ENCODE peak calls at places on chromosome 17, in six cellular contexts. S, K, U, T, R and C are unnamed samples.

GRCh38 chr17:40938981-40939380 is 1.5 kb upstream of the KRT23 start:
- DNase-seq in K (no peak), U (no peak), T (no peak), S (no peak), R (no peak), C (no peak)

GRCh38 chr17:50570516-50570915 is 10.0 kb downstream of the CACNA1G start:
- DNase-seq in S (no peak), T (no peak), K (no peak), U (no peak), R (no peak), C (no peak)

GRCh38 chr17:37643829-37644228 is 583 bp upstream of the DDX52 start:
- DNase-seq in R (no peak), T (no peak), S (peak; percentile 6), K (no peak), U (no peak), C (no peak)

GRCh38 chr17:41906465-41907184 is 12.1 kb downstream of the ACLY start:
- DNase-seq in U (no peak), K (no peak), S (no peak), R (no peak), T (no peak), C (no peak)

GRCh38 chr17:82217120-82217529 is 4.5 kb upstream of the CCDC57 start:
- DNase-seq in U (no peak), R (no peak), S (no peak), T (no peak), K (peak; percentile 68), C (no peak)

GRCh38 chr17:43003542-43004172 is 2.9 kb upstream of the IFI35 start:
- DNase-seq in K (peak; percentile 34), T (no peak), S (peak; percentile 46), U (no peak), R (no peak), C (no peak)

GRCh38 chr17:63675607-63676539 is 24.1 kb downstream of the LIMD2 start:
- DNase-seq in R (no peak), S (peak; percentile 85), T (no peak), U (no peak), K (peak; percentile 94), C (no peak)

GRCh38 chr17:40313660-40314556 is 4.9 kb downstream of the RARA start:
- DNase-seq in S (no peak), T (no peak), U (no peak), R (peak; percentile 57), K (no peak), C (no peak)

GRCh38 chr17:77487677-77488530 is 347.1 kb downstream of the SEC14L1 start:
- DNase-seq in U (no peak), R (no peak), T (no peak), S (no peak), K (no peak), C (no peak)

GRCh38 chr17:81341347-81342061 is 46.4 kb upstream of the SLC38A10 start:
- DNase-seq in U (no peak), S (no peak), R (no peak), T (no peak), K (no peak), C (no peak)

GRCh38 chr17:18949566-18949965 is 2.4 kb upstream of the SLC5A10 start:
- DNase-seq in U (no peak), S (no peak), K (no peak), T (no peak), R (no peak), C (no peak)

GRCh38 chr17:66540131-66540781 is 237.8 kb downstream of the PRKCA start:
- DNase-seq in K (no peak), R (no peak), S (no peak), U (no peak), T (no peak), C (no peak)

GRCh38 chr17:4998666-4999428 is 1.1 kb downstream of the KIF1C start:
- DNase-seq in R (no peak), T (no peak), S (peak; percentile 46), K (no peak), U (no peak), C (no peak)

GRCh38 chr17:31967643-31968042 is 30.8 kb downstream of the SUZ12 start:
- DNase-seq in T (no peak), K (no peak), U (no peak), R (no peak), S (no peak), C (no peak)

GRCh38 chr17:3845361-3845753 is 689 bp downstream of the NCBP3 start:
- DNase-seq in U (peak; percentile 9), T (peak; percentile 5), S (peak; percentile 30), R (peak; percentile 10), K (peak; percentile 53), C (no peak)

GRCh38 chr17:13114601-13115024 is 96.8 kb upstream of the ELAC2 start:
- DNase-seq in T (no peak), S (no peak), U (no peak), R (peak; percentile 1), K (peak; percentile 51), C (no peak)

GRCh38 chr17:44827863-44828262 is 2.2 kb downstream of the GJC1 start:
- DNase-seq in U (no peak), K (no peak), T (no peak), R (no peak), S (no peak), C (no peak)

GRCh38 chr17:54013117-54013516 is 190.4 kb downstream of the KIF2B start:
- DNase-seq in U (no peak), K (no peak), T (no peak), S (no peak), R (no peak), C (no peak)

GRCh38 chr17:78667091-78667490 is 89.9 kb upstream of the DNAH17 start:
- DNase-seq in S (no peak), R (no peak), K (no peak), T (no peak), U (no peak), C (no peak)

GRCh38 chr17:81406117-81406953 is 11.1 kb downstream of the BAHCC1 start:
- DNase-seq in S (no peak), U (no peak), K (no peak), R (no peak), T (no peak), C (no peak)

GRCh38 chr17:83189013-83189672 is 109.7 kb downstream of the METRNL start:
- DNase-seq in U (no peak), R (no peak), S (no peak), K (no peak), T (no peak), C (no peak)

GRCh38 chr17:292531-293382 is 59.9 kb downstream of the RPH3AL start:
- DNase-seq in S (no peak), U (no peak), K (no peak), R (no peak), T (no peak), C (no peak)

GRCh38 chr17:8126306-8127066 is 2.6 kb upstream of the HES7 start:
- DNase-seq in U (no peak), T (no peak), R (peak; percentile 58), K (peak; percentile 74), S (peak; percentile 61), C (peak; percentile 24)

GRCh38 chr17:49018673-49019215 is 21.6 kb downstream of the IGF2BP1 start:
- DNase-seq in K (no peak), R (no peak), U (no peak), T (no peak), S (no peak), C (no peak)

GRCh38 chr17:17635126-17635525 is 43.6 kb upstream of the PEMT start:
- DNase-seq in T (no peak), R (no peak), U (no peak), K (no peak), S (no peak), C (no peak)

GRCh38 chr17:75614006-75614405 is 19.2 kb upstream of the SMIM5 start:
- DNase-seq in S (no peak), T (no peak), R (no peak), K (peak; percentile 29), U (no peak), C (no peak)